ENCODE peak calls at places on chromosomes 7 and 10, in five cellular contexts. H is lower lobe of right lung, T is tibial nerve, R is left lung, I is dorsolateral prefrontal cortex. A is an unnamed sample.

GRCh38 chr7:73995821-73996511 is 32.0 kb upstream of the ELN start:
- DNase-seq in R (no peak), I (no peak), T (no peak), H (no peak), A (no peak)

GRCh38 chr7:34064511-34065158 is 159.3 kb downstream of the BMPER start:
- DNase-seq in I (no peak), H (no peak), R (no peak), T (peak), A (no peak)

GRCh38 chr10:115129752-115130151 is 36.6 kb downstream of the ATRNL1 start:
- DNase-seq in T (no peak), R (no peak), H (no peak), I (no peak), A (no peak)

GRCh38 chr10:58796242-58796641 is 283.6 kb downstream of the BICC1 start:
- DNase-seq in H (no peak), R (no peak), I (peak), T (no peak), A (no peak)

GRCh38 chr7:66503551-66504031 is 125.1 kb upstream of the KCTD7 start:
- DNase-seq in R (no peak), I (no peak), H (no peak), T (no peak), A (no peak)

GRCh38 chr7:73446716-73447115 is 13.1 kb downstream of the FZD9 start:
- DNase-seq in R (no peak), I (no peak), T (no peak), H (no peak), A (no peak)

GRCh38 chr10:60677541-60678129 is 100.6 kb upstream of the CDK1 start:
- DNase-seq in T (no peak), I (no peak), H (no peak), R (no peak), A (no peak)

GRCh38 chr10:112721080-112721698 is 228.9 kb upstream of the TCF7L2 start:
- DNase-seq in H (no peak), R (no peak), T (peak), I (no peak), A (no peak)

GRCh38 chr7:26782501-26782900 is 81.9 kb downstream of the SKAP2 start:
- DNase-seq in T (no peak), H (no peak), R (no peak), I (no peak), A (no peak)
- H3K27ac ChIP-seq in T (no peak), H (no peak), R (no peak), I (no peak), A (no peak)

DNA sequence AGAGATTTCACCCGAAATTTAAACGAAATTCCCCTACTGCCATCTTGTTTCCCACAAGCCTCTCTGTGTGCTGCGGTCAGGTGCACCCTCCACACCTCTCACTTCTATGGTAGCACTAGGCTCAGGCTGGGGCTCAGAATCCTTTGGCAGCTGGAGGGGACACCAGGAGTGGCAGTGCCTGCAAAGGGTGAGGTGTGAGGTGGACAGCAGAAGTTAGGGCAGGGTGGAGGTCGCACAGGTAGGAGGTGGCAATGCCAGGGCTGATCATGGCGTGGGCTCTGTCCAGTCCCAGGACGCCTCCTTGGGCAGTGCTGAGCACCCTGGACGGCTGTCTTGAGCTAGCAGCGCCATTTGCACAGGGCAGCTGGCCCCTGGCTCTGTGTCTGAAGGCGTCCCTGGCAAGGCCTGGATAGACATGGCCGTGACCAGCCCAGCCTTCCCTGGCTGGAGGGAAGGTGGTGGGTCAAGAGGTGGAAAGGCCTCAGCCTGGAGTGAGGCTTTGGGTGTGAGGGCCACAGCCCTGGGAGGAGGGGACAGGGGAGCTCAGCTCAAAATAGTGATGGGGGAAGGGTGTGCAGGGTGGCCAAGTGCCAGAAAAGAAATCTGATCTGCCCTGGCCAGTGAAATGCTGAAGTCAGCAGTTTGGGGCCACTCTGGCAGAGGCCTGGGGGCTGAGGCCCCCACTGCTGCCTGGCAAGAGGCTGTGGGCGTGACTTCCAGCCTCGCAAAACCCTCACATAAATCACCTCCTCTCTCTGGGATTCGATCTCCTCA is 40.0 kb downstream of the ZCCHC24 start:
- DNase-seq in H (peak), T (no peak), I (peak), R (peak), A (peak)
- H3K27ac ChIP-seq in H (peak), T (no peak), I (no peak), R (peak), A (no peak)

GRCh38 chr7:43589728-43590127 is 6.8 kb downstream of the STK17A start:
- DNase-seq in R (no peak), T (no peak), I (no peak), H (no peak), A (no peak)
- H3K27ac ChIP-seq in R (no peak), T (no peak), I (no peak), H (no peak), A (no peak)

GRCh38 chr7:115676080-115676479 is 354.5 kb downstream of the TFEC start:
- DNase-seq in I (no peak), T (peak), H (no peak), R (no peak), A (no peak)

GRCh38 chr7:115676707-115677106 is 353.9 kb downstream of the TFEC start:
- DNase-seq in I (no peak), T (no peak), R (no peak), H (no peak), A (no peak)

GRCh38 chr7:115672024-115672423 is 358.5 kb downstream of the TFEC start:
- DNase-seq in I (no peak), H (no peak), T (no peak), R (no peak), A (no peak)
- H3K27ac ChIP-seq in I (no peak), H (no peak), T (no peak), R (no peak), A (no peak)

GRCh38 chr10:30000802-30001571 is 58.4 kb downstream of the JCAD start:
- DNase-seq in I (no peak), R (peak), T (peak), H (no peak), A (peak)
- H3K27ac ChIP-seq in I (no peak), R (peak), T (peak), H (peak), A (peak)

GRCh38 chr10:128158024-128158795 is 32.0 kb upstream of the MKI67 start:
- DNase-seq in T (no peak), R (no peak), H (no peak), I (no peak), A (peak)

GRCh38 chr10:128163701-128164100 is 37.5 kb upstream of the MKI67 start:
- DNase-seq in T (no peak), R (no peak), H (no peak), I (no peak), A (no peak)

GRCh38 chr10:128160335-128160734 is 34.1 kb upstream of the MKI67 start:
- DNase-seq in I (no peak), T (no peak), R (no peak), H (no peak), A (no peak)

GRCh38 chr10:128156999-128157755 is 31.0 kb upstream of the MKI67 start:
- DNase-seq in H (no peak), I (no peak), R (no peak), T (no peak), A (no peak)

GRCh38 chr10:128161031-128161430 is 34.8 kb upstream of the MKI67 start:
- DNase-seq in I (no peak), R (no peak), H (no peak), T (no peak), A (peak)
- H3K27ac ChIP-seq in I (no peak), R (no peak), H (no peak), T (no peak), A (no peak)